ENCODE peak calls at places on chromosomes 6 and 20, in six cellular contexts. G is Peyer's patch, A is NB4, X is uterus, Y is A549, N is heart left ventricle. B is an unnamed sample.

GRCh38 chr20:57761413-57761734 is 51.6 kb upstream of the PMEPA1 start:
- DNase-seq in G (no peak), A (no peak), X (no peak), Y (no peak), N (no peak), B (no peak)

GRCh38 chr6:106199998-106200397 is 113.9 kb downstream of the PRDM1 start:
- DNase-seq in G (no peak), A (peak; percentile 19), X (no peak), Y (no peak), N (no peak), B (no peak)

GRCh38 chr6:122947355-122947754 is 48.7 kb upstream of the CLVS2 start:
- DNase-seq in G (no peak), A (peak; percentile 5), X (no peak), Y (peak; percentile 0), N (no peak), B (no peak)

GRCh38 chr6:13368079-13368478 is 39.7 kb upstream of the TBC1D7 start:
- DNase-seq in G (no peak), A (no peak), X (no peak), Y (no peak), N (no peak), B (no peak)

GRCh38 chr6:165661416-165662001 is 1.5 kb downstream of the PDE10A start:
- DNase-seq in G (no peak), A (no peak), X (no peak), Y (no peak), N (peak; percentile 56), B (no peak)

GRCh38 chr20:43507150-43508080 is at the start of gene L3MBTL1:
- DNase-seq in G (peak; percentile 63), A (peak; percentile 28), X (no peak), Y (peak; percentile 82), N (peak; percentile 57), B (no peak)

GRCh38 chr20:35273449-35274171 is 4.3 kb downstream of the MMP24OS start:
- DNase-seq in G (no peak), A (no peak), X (no peak), Y (no peak), N (peak; percentile 67), B (no peak)

GRCh38 chr6:147651249-147652063 is 143.0 kb downstream of the SAMD5 start:
- DNase-seq in G (no peak), A (peak; percentile 12), X (no peak), Y (no peak), N (peak; percentile 59), B (no peak)

GRCh38 chr6:34135541-34135940 is 10.3 kb downstream of the GRM4 start:
- DNase-seq in G (no peak), A (no peak), X (no peak), Y (no peak), N (no peak), B (no peak)

GRCh38 chr6:168606722-168607121 is 165.7 kb downstream of the SMOC2 start:
- DNase-seq in G (no peak), A (no peak), X (no peak), Y (no peak), N (no peak), B (no peak)

GRCh38 chr6:90463359-90463758 is 123.5 kb downstream of the MAP3K7 start:
- DNase-seq in G (no peak), A (no peak), X (no peak), Y (no peak), N (no peak), B (no peak)

GRCh38 chr6:99521557-99522286 is 6.5 kb upstream of the USP45 start:
- DNase-seq in G (no peak), A (no peak), X (peak; percentile 38), Y (no peak), N (peak; percentile 40), B (no peak)

GRCh38 chr6:90087103-90087833 is 193.0 kb downstream of the GJA10 start:
- DNase-seq in G (no peak), A (no peak), X (peak; percentile 27), Y (no peak), N (no peak), B (no peak)

GRCh38 chr6:95365454-95365853 is 211.9 kb upstream of the MANEA start:
- DNase-seq in G (no peak), A (no peak), X (no peak), Y (no peak), N (no peak), B (no peak)

GRCh38 chr6:82385102-82385501 is 21.5 kb downstream of the TPBG start:
- DNase-seq in G (no peak), A (no peak), X (no peak), Y (no peak), N (no peak), B (no peak)

GRCh38 chr6:139588734-139589418 is 214.4 kb upstream of the CITED2 start:
- DNase-seq in G (no peak), A (no peak), X (no peak), Y (no peak), N (no peak), B (no peak)

DNA sequence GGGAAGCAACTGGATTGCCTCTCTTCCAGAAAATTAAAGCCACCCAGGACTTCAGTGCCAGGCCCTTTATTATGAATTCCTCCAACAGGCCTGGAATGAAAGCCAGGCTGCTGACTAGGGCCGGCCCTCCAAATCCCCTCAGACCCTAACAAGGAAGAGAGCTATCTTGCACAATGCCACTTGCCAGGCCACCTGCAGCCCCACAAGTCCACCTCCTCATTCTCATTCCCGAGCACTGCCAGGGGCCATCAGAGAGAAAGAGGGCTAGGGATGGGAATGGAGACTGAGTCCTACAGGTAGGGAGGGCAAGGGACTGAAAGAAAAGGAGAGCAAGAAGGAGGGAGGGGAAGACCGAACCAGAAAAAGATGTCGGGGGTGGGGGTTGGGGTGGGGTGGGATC is 86.5 kb downstream of the MRPL14 start:
- DNase-seq in G (peak; percentile 25), A (no peak), X (no peak), Y (no peak), N (no peak), B (no peak)
- TF ChIP-seq POLR2A in G (no peak), A (no peak), X (no peak), Y (no peak), N (no peak), B (no peak)

GRCh38 chr6:21905531-21905930 is 312.0 kb downstream of the SOX4 start:
- DNase-seq in G (no peak), A (no peak), X (no peak), Y (no peak), N (no peak), B (no peak)
- H3K4me3 ChIP-seq in G (no peak overlapping the region), A (no peak overlapping the region), X (no peak overlapping the region), Y (no peak overlapping the region), N (no peak overlapping the region), B (no peak overlapping the region)

GRCh38 chr20:37693629-37694626 is at the start of gene CTNNBL1:
- DNase-seq in G (peak; percentile 98), A (peak; percentile 98), X (peak; percentile 97), Y (peak; percentile 88), N (peak; percentile 99), B (peak; percentile 94)
- TF ChIP-seq POLR2A in G (peak; percentile 70), A (peak; percentile 74), X (peak; percentile 36), Y (peak; percentile 75), N (no peak), B (peak; percentile 4)

GRCh38 chr20:36465109-36466080 is 75.9 kb upstream of the MYL9 start:
- DNase-seq in G (peak; percentile 64), A (peak; percentile 81), X (peak; percentile 80), Y (peak; percentile 91), N (peak; percentile 46), B (no peak)
- H3K4me3 ChIP-seq in G (no peak overlapping the region), A (no peak overlapping the region), X (no peak overlapping the region), Y (peak overlapping the region; percentile 16), N (peak overlapping the region; percentile 15), B (no peak overlapping the region)

GRCh38 chr6:129683606-129684322 is 26.2 kb downstream of the ARHGAP18 start:
- DNase-seq in G (no peak), A (peak; percentile 97), X (peak; percentile 71), Y (peak; percentile 78), N (peak; percentile 84), B (no peak)
- TF ChIP-seq POLR2A in G (peak; percentile 21), A (no peak), X (peak; percentile 18), Y (no peak), N (no peak), B (no peak)

DNA sequence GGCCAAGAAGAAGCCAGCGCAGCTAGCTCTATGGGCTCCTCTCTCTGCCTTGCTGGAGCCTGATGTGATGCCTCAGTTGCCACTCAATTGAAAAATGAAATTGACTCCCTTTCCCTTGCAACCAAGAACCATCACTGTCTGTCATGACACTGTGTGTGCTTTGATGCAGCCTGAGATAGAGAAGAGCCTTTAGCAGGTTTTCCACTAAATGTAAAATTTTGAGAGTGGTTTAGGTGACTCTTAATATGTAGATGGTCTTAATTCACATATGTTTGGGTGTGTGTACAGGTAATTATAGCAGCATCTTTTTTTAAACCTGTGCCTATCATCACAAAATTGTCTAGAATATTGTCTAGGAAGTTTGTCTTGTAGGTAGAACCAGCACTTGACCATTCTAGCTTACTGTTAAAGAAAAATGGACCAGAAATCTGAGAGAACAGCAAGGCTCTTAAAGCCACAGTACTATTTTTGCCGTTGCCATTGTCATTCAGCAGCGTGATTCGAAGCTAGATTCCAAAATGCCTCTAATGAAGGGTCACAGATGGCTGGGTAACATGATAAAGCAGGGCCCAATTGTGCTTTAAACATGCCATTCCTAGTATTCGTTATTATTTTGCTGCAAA is 1.3 kb downstream of the ARFGEF3 start:
- DNase-seq in G (no peak), A (no peak), X (no peak), Y (no peak), N (no peak), B (no peak)
- H3K4me3 ChIP-seq in G (peak overlapping the region; percentile 38), A (no peak overlapping the region), X (no peak overlapping the region), Y (no peak overlapping the region), N (no peak overlapping the region), B (peak overlapping the region; percentile 50)

DNA sequence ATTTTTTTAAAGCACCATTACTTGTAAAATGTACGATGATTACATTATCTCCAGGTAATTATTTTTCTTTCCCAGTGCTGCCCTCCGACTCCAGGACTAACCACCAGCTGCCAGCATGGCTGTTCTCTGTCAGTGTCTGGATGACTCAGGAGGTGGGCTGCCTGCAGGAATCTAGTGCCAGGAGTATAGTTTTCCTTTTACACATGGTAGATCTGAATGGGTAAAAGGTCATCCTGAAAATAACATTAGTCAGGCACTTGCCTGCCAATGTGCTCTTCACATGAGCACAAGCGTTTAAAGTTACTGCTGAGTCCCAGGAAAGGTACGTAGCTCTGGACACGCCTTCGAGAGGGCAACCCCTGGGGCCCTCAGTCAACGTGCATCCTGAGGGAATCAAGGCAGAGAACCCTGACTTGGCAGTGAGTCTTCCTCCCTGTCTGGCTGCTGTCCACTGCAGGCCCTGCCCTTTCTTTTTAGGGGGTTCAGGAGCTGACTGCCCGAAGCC is 2.4 kb downstream of the DYNLT1 start:
- DNase-seq in G (no peak), A (no peak), X (no peak), Y (no peak), N (no peak), B (no peak)
- TF ChIP-seq POLR2A in G (peak; percentile 83), A (no peak), X (no peak), Y (no peak), N (no peak), B (no peak)

B was measured in vagina.